ENCODE peak calls at places on chromosomes 11 and 22, in four cellular contexts. F, T, G and J are unnamed samples. For H3K4me1, the result is how much of the 10 kb centered on the place peaks cover.

GRCh38 chr22:42976534-42976933 is 38.4 kb downstream of the PACSIN2 start:
- DNase-seq in G (no peak), F (no peak), T (no peak), J (no peak)

GRCh38 chr11:120383518-120384155 is 47.4 kb downstream of the ARHGEF12 start:
- DNase-seq in F (no peak), T (no peak), G (no peak), J (no peak)

GRCh38 chr11:46300270-46300669 is 22.8 kb downstream of the CREB3L1 start:
- DNase-seq in G (no peak), T (no peak), F (no peak), J (no peak)

GRCh38 chr11:66264893-66265292 is 3.5 kb upstream of the RAB1B start:
- DNase-seq in T (no peak), G (no peak), F (peak), J (no peak)

GRCh38 chr11:78742430-78742829 is 167.8 kb upstream of the NARS2 start:
- DNase-seq in F (peak), G (no peak), T (no peak), J (peak)

GRCh38 chr11:66846671-66847091 is 3.4 kb downstream of the RCE1 start:
- DNase-seq in G (peak), F (peak), T (no peak), J (no peak)

GRCh38 chr22:41491379-41492100 is 22.6 kb downstream of the ACO2 start:
- DNase-seq in G (peak), T (no peak), F (no peak), J (no peak)

GRCh38 chr11:45928535-45929215 is 6.2 kb downstream of the LARGE2 start:
- DNase-seq in T (no peak), G (no peak), F (no peak), J (no peak)

GRCh38 chr11:69576069-69576782 is 64.7 kb upstream of the CCND1 start:
- DNase-seq in T (no peak), F (no peak), G (peak), J (no peak)

GRCh38 chr22:36465232-36466021 is 16.0 kb downstream of the TXN2 start:
- DNase-seq in G (peak), F (peak), T (no peak), J (peak)

GRCh38 chr11:4493480-4493818 is 11.0 kb downstream of the OR52K1 start:
- DNase-seq in G (no peak), T (no peak), F (no peak), J (no peak)

GRCh38 chr11:40276960-40277359 is 1182.5 kb downstream of the LRRC4C start:
- DNase-seq in T (no peak), G (no peak), F (no peak), J (no peak)

GRCh38 chr11:33699515-33700424 is 856 bp downstream of the C11orf91 start:
- DNase-seq in G (no peak), F (peak), T (no peak), J (no peak)

GRCh38 chr11:2266586-2267305 is 3.6 kb downstream of the ASCL2 start:
- DNase-seq in F (no peak), T (no peak), G (no peak), J (peak)

GRCh38 chr11:112617977-112618829 is 343.0 kb upstream of the NCAM1 start:
- DNase-seq in F (no peak), T (no peak), G (no peak), J (no peak)

GRCh38 chr11:121762820-121763219 is 310.1 kb upstream of the SORL1-AS1 start:
- DNase-seq in F (no peak), T (no peak), G (no peak), J (no peak)

GRCh38 chr22:37037669-37038068 is 13.9 kb upstream of the KCTD17 start:
- DNase-seq in F (no peak), T (no peak), G (no peak), J (no peak)

GRCh38 chr11:67520856-67521824 is 2.1 kb downstream of the CABP2 start:
- DNase-seq in T (no peak), F (no peak), G (no peak), J (no peak)

GRCh38 chr11:28464252-28464867 is 356.2 kb downstream of the METTL15 start:
- DNase-seq in G (no peak), F (no peak), T (no peak), J (no peak)

GRCh38 chr22:42366815-42367581 is 65.2 kb downstream of the NFAM1 start:
- DNase-seq in F (peak), T (no peak), G (peak), J (no peak)

GRCh38 chr11:78111298-78111697 is 28.1 kb downstream of the ALG8 start:
- DNase-seq in F (no peak), T (no peak), G (no peak), J (no peak)

GRCh38 chr11:90229791-90230190 is 6.9 kb upstream of the CHORDC1 start:
- DNase-seq in F (no peak), T (no peak), G (no peak), J (no peak)

GRCh38 chr22:28986366-28986765 is 75.3 kb downstream of the C22orf31 start:
- DNase-seq in G (no peak), T (no peak), F (no peak), J (no peak)

GRCh38 chr11:119205574-119206511 is at the start of gene CBL:
- DNase-seq in G (peak), T (peak), F (peak), J (peak)
- TF ChIP-seq POLR2A in G (peak), T (peak), F (no peak), J (no peak)

GRCh38 chr22:47201996-47202818 is 439.8 kb downstream of the TBC1D22A start:
- DNase-seq in G (peak), F (peak), T (peak), J (no peak)
- H3K4me1 ChIP-seq in G (under half), F (under half), T (under half), J (under half)

DNA sequence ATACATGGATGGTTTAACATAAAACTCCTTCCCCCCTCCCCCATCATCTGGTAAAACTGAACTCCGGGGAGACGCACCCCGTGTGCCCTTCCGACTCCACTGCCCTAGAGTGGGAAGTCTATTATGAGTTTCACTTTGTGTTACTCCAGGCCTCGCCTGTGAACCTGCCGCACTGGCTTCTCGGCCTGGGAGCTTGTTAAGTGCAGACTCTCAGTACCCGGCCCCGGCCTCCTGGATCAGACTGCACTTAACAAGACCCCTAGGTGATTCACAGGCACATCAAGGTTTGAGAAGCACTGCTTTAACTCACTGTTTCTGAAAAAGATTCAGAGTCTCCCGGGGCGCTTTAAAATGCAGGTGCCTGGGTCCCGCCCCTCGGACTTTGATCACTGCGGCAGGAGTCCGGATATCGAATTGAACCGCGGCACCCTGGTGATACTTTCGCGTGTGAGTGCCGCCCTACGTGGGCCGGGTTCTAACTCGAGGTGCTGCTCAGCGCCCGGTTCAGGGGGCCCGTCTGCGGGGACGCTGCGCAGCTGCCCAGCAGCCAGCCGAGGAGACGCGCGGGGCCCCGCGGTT is 3.6 kb downstream of the PTGDR2 start:
- DNase-seq in T (no peak), G (no peak), F (peak), J (no peak)
- TF ChIP-seq POLR2A in T (no peak), G (no peak), F (no peak), J (no peak)

DNA sequence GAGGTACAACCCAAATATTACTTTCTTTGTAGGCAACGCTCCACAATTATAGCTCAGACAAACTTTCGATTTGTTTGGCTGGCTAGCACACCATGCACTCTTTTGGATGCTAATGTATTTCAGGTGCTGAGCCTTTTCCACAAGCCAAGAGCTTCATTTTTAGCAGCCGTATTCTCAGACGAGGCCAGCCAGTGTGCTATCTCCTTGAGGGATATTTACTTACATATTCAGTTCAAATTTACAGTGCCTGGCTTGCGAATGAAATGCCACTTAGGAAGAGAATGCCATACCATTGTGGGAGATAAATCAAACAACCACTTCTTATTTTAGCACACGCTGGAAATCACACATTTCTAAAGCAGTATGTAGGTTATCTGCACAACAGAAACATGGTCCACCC is 237.0 kb downstream of the CADM1 start:
- DNase-seq in G (no peak), F (no peak), T (no peak), J (no peak)
- H3K4me1 ChIP-seq in G (under half), F (under half), T (under half), J (under half)